ENCODE peak calls at places on chromosomes 5 and 9, in six cellular contexts. S, F, W, C, B and G are unnamed samples.

GRCh38 chr5:157669701-157670097 is 1.6 kb upstream of the C5orf52 start:
- DNase-seq in B (no peak), C (no peak), F (no peak), S (no peak), W (no peak), G (no peak)

GRCh38 chr5:58499231-58499630 is 8.0 kb downstream of the GAPT start:
- DNase-seq in S (no peak), F (no peak), C (no peak), W (no peak), B (no peak), G (no peak)

GRCh38 chr5:160245506-160246100 is 16.3 kb downstream of the FABP6 start:
- DNase-seq in F (no peak), S (no peak), W (no peak), B (no peak), C (no peak), G (no peak)

GRCh38 chr9:133375116-133375723 is 640 bp downstream of the SURF4 start:
- DNase-seq in C (no peak), B (no peak), F (peak), W (peak), S (no peak), G (peak)

GRCh38 chr5:179923422-179923821 is 15.7 kb upstream of the TBC1D9B start:
- DNase-seq in F (no peak), W (peak), B (no peak), C (no peak), S (no peak), G (no peak)

GRCh38 chr5:51201024-51201423 is 182.2 kb upstream of the ISL1 start:
- DNase-seq in F (no peak), B (no peak), W (no peak), C (no peak), S (no peak), G (no peak)

GRCh38 chr5:171405615-171406014 is 13.8 kb upstream of the FGF18 start:
- DNase-seq in B (no peak), W (peak), F (peak), C (no peak), S (no peak), G (no peak)

GRCh38 chr5:107218457-107219193 is 452.1 kb downstream of the EFNA5 start:
- DNase-seq in W (no peak), C (no peak), F (peak), B (no peak), S (no peak), G (no peak)

GRCh38 chr5:173047838-173048105 is 8.4 kb upstream of the CREBRF start:
- DNase-seq in F (no peak), W (no peak), C (no peak), S (no peak), B (no peak), G (no peak)

GRCh38 chr9:105083246-105083645 is 155.3 kb upstream of the ABCA1 start:
- DNase-seq in S (no peak), F (no peak), C (no peak), W (no peak), B (no peak), G (no peak)

DNA sequence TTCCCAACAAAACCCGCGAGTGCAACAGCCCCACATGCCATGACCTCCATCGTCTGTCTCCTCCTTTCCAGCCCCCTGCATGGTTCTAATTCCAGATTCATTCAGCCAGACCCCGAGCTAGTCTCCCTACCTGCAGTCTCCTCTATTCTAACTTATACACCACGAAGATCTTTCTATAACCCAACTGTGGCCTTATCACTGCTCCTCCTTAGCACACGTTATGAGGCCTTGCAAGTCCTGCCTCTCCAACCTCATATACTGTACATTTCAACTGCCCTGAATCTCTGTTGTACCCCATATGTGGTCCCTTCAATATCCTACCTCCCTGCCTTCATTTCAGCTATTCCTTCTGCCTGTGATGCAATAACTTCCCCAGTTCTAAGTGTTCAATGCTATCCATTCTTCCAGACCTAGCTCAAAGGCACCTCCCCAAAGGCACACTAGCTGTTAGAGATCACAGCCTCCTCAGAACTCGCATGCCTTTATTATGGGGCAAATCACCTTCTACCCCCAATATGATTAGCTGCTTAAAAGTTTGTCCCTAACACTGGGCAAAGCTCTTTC is 215.1 kb upstream of the TRIM32 start:
- DNase-seq in C (no peak), F (no peak), B (no peak), W (no peak), S (no peak), G (no peak)
- TF ChIP-seq CTCF in C (no peak), F (no peak), B (no peak), W (no peak), S (no peak), G (no peak)

DNA sequence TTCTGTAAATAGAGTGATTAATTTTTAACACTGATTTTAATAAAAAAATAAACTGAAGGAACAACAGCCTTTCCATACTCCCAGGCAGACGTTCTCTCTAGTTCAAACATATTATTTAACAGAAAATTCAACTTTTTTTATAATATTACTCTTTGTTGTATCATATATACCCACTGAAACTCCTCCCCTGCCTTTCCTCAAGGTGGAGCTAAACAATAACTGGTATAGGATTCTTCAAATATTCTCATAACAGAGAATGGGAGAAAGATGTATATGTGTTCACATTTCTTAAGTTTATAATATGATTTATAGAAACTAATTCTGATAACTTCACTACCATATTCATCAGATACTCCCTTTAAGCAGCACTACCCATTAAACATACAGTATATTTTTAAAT is 83.4 kb downstream of the CYLC2 start:
- DNase-seq in B (no peak), S (no peak), C (no peak), F (no peak), W (no peak), G (no peak)
- TF ChIP-seq CTCF in B (no peak), S (no peak), C (no peak), F (no peak), W (peak), G (no peak)

GRCh38 chr5:67149057-67149634 is 47.5 kb downstream of the CD180 start:
- DNase-seq in F (peak), B (no peak), W (no peak), C (no peak), S (no peak), G (no peak)

GRCh38 chr5:67152400-67152799 is 44.2 kb downstream of the CD180 start:
- DNase-seq in W (no peak), C (no peak), F (no peak), B (no peak), S (no peak), G (no peak)

GRCh38 chr5:67147768-67148167 is 48.8 kb downstream of the CD180 start:
- DNase-seq in W (no peak), C (no peak), S (no peak), F (peak), B (no peak), G (no peak)

GRCh38 chr5:67146981-67147380 is 49.6 kb downstream of the CD180 start:
- DNase-seq in C (no peak), W (no peak), F (no peak), S (no peak), B (no peak), G (no peak)

DNA sequence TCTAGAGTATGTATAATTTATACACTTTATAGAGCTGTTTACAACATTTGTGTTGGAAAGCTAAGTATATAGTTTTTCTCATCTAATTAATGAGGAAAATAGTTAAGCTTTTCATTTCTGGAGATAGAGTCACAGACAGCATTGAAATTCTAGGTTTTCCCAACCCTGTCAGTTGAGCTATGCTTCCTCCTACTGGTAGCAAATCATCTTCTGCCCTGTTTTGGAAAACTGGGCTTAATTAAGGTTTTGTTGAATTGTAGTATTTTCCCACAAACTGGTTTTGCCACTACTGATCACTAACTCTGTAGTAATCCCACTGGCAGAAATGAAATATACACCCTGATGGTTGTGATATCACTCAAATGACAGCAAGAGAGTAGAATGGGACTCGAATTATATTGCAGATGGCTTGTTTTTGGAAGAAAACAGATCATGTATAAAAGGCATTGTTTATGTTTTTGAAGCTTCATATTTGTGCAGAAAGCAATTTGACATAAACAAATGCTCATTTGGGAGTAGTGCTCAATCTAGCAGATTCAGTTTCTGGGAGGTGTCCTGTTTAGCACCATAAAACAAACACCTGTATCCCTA is 46.6 kb downstream of the CD180 start:
- DNase-seq in C (no peak), W (no peak), F (peak), B (no peak), S (no peak), G (no peak)
- TF ChIP-seq CTCF in C (no peak), W (peak), F (peak), B (peak), S (peak), G (no peak)

GRCh38 chr5:37495668-37496067 is 116.5 kb downstream of the WDR70 start:
- DNase-seq in B (no peak), C (no peak), F (peak), W (no peak), S (peak), G (no peak)

GRCh38 chr5:37496902-37497445 is 117.9 kb downstream of the WDR70 start:
- DNase-seq in B (no peak), F (no peak), S (no peak), C (no peak), W (no peak), G (no peak)

GRCh38 chr5:37506241-37506640 is 127.1 kb downstream of the WDR70 start:
- DNase-seq in S (no peak), C (no peak), B (no peak), F (no peak), W (no peak), G (no peak)

GRCh38 chr5:37506722-37507121 is 127.6 kb downstream of the WDR70 start:
- DNase-seq in F (no peak), S (no peak), W (no peak), C (no peak), B (no peak), G (no peak)

GRCh38 chr5:37501152-37501551 is 122.0 kb downstream of the WDR70 start:
- DNase-seq in F (peak), C (no peak), B (no peak), W (no peak), S (no peak), G (no peak)
- TF ChIP-seq CTCF in F (no peak), C (no peak), B (no peak), W (no peak), S (no peak), G (no peak)

GRCh38 chr5:120228262-120229031 is 235.7 kb upstream of the PRR16 start:
- DNase-seq in S (no peak), W (no peak), F (peak), C (no peak), B (no peak), G (no peak)
- TF ChIP-seq CTCF in S (peak), W (no peak), F (no peak), C (no peak), B (no peak), G (no peak)

GRCh38 chr9:134928796-134929559 is 11.3 kb upstream of the FCN1 start:
- DNase-seq in W (peak), C (peak), B (peak), S (no peak), F (no peak), G (no peak)
- TF ChIP-seq CTCF in W (no peak), C (no peak), B (no peak), S (no peak), F (no peak), G (no peak)